ENCODE peak calls at places on chromosome 4, in four cellular contexts. S, I, X and K are unnamed samples.
A peak's percentile ranks its signal among the peaks of the same experiment; 100 is the strongest.

GRCh38 chr4:76326515-76326914 is 20.0 kb downstream of the STBD1 start:
- DNase-seq in X (no peak), S (no peak), I (no peak), K (no peak)

GRCh38 chr4:185456131-185456530 is 15.4 kb downstream of the CCDC110 start:
- DNase-seq in X (no peak), I (no peak), S (no peak), K (no peak)

GRCh38 chr4:188779586-188779985 is 640.3 kb downstream of the TRIML1 start:
- DNase-seq in I (no peak), S (no peak), X (no peak), K (no peak)

GRCh38 chr4:46946914-46947313 is 37.9 kb upstream of the COX7B2 start:
- DNase-seq in S (no peak), I (no peak), X (no peak), K (no peak)

GRCh38 chr4:176052744-176053143 is 12.9 kb upstream of the WDR17 start:
- DNase-seq in I (no peak), S (no peak), X (no peak), K (no peak)

GRCh38 chr4:80071643-80072606 is 1.1 kb downstream of the ANTXR2 start:
- DNase-seq in X (peak; percentile 47), S (no peak), I (no peak), K (no peak)

GRCh38 chr4:3346146-3346545 is 53.3 kb downstream of the RGS12 start:
- DNase-seq in S (peak; percentile 19), X (peak; percentile 76), I (peak; percentile 60), K (peak; percentile 78)

GRCh38 chr4:184959309-184959708 is 59.0 kb upstream of the HELT start:
- DNase-seq in X (no peak), I (no peak), S (no peak), K (no peak)